ENCODE peak calls at places on chromosomes 12 and 14, in six cellular contexts. M is HEK293T, U is iris pigment epithelial cell, K is NCI-H1105, S is ACHN, L is heart left ventricle. N is an unnamed sample.

GRCh38 chr12:39990122-39991101 is 115.5 kb downstream of the SLC2A13 start:
- DNase-seq in U (peak), S (peak), L (peak), K (peak), M (peak), N (peak)

GRCh38 chr12:49622501-49623141 is 740 bp upstream of the PRPF40B start:
- DNase-seq in K (no peak), L (no peak), M (peak), S (peak), U (peak), N (no peak)

GRCh38 chr14:39563361-39563760 is 131.1 kb upstream of the FBXO33 start:
- DNase-seq in M (no peak), K (no peak), U (no peak), L (no peak), S (no peak), N (no peak)

GRCh38 chr12:109549613-109550309 is 23.5 kb downstream of the MMAB start:
- DNase-seq in S (no peak), M (no peak), L (no peak), K (no peak), U (no peak), N (no peak)

GRCh38 chr12:98894412-98895085 is 249.5 kb downstream of the APAF1 start:
- DNase-seq in M (peak), S (no peak), L (no peak), K (peak), U (no peak), N (peak)

GRCh38 chr12:109961201-109961600 is 35.0 kb downstream of the GIT2 start:
- DNase-seq in M (no peak), S (peak), K (no peak), L (peak), U (peak), N (no peak)

GRCh38 chr12:93060666-93061413 is 131.7 kb upstream of the EEA1 start:
- DNase-seq in U (peak), M (no peak), L (peak), S (no peak), K (peak), N (no peak)

GRCh38 chr12:62986844-62987243 is 51.9 kb upstream of the PPM1H start:
- DNase-seq in S (no peak), U (no peak), K (no peak), M (no peak), L (no peak), N (no peak)

GRCh38 chr14:62126885-62127478 is 364.8 kb downstream of the SNAPC1 start:
- DNase-seq in S (peak), L (no peak), K (peak), M (peak), U (peak), N (no peak)

GRCh38 chr12:31866523-31866922 is 92.7 kb upstream of the RESF1 start:
- DNase-seq in K (no peak), L (no peak), S (no peak), U (no peak), M (no peak), N (no peak)